ENCODE peak calls at places on chromosome 4, in seven cellular contexts. P, Y, D, R, Z, B and L are unnamed samples.

GRCh38 chr4:68599150-68599549 is 23.0 kb upstream of the UGT2B17 start:
- DNase-seq in Z (no peak), R (no peak), Y (no peak), D (no peak), P (no peak), B (no peak), L (no peak)

GRCh38 chr4:88503344-88503743 is 20.2 kb downstream of the PYURF start:
- DNase-seq in R (no peak), B (no peak), Y (no peak), D (no peak), P (no peak), Z (no peak), L (no peak)

GRCh38 chr4:48069026-48069425 is 52.5 kb downstream of the NIPAL1 start:
- DNase-seq in Z (no peak), D (no peak), Y (no peak), P (peak), R (no peak), B (no peak), L (no peak)

GRCh38 chr4:48804584-48805301 is 24.7 kb upstream of the FRYL start:
- DNase-seq in P (no peak), Z (no peak), B (no peak), D (no peak), Y (peak), R (no peak), L (no peak)

GRCh38 chr4:164753873-164754488 is at the start of gene SMIM31:
- DNase-seq in Y (no peak), Z (no peak), P (no peak), B (no peak), D (no peak), R (no peak), L (no peak)

GRCh38 chr4:25879991-25880641 is 17.3 kb upstream of the SEL1L3 start:
- DNase-seq in P (no peak), D (no peak), B (no peak), R (no peak), Y (peak), Z (no peak), L (peak)

GRCh38 chr4:187767158-187767557 is 228.4 kb upstream of the ZFP42 start:
- DNase-seq in Y (no peak), B (no peak), R (no peak), Z (no peak), D (no peak), P (no peak), L (no peak)

GRCh38 chr4:17013382-17014006 is 115.0 kb upstream of the LDB2 start:
- DNase-seq in D (no peak), R (no peak), B (no peak), Z (no peak), P (no peak), Y (no peak), L (peak)

GRCh38 chr4:21117771-21118170 is 417.5 kb downstream of the PACRGL start:
- DNase-seq in Y (no peak), R (no peak), B (no peak), D (no peak), P (no peak), Z (no peak), L (no peak)

GRCh38 chr4:2472187-2472586 is 3.3 kb downstream of the RNF4 start:
- DNase-seq in P (no peak), B (no peak), R (no peak), Y (peak), D (no peak), Z (no peak), L (no peak)

GRCh38 chr4:171279131-171279530 is 534.1 kb upstream of the GALNTL6 start:
- DNase-seq in B (no peak), Z (no peak), P (no peak), R (no peak), Y (no peak), D (no peak), L (no peak)

GRCh38 chr4:146443525-146443924 is 78.2 kb downstream of the SLC10A7 start:
- DNase-seq in D (no peak), Z (peak), P (no peak), B (no peak), Y (no peak), R (no peak), L (no peak)

GRCh38 chr4:76950052-76950845 is 697 bp downstream of the SEPTIN11 start:
- DNase-seq in B (peak), R (peak), D (no peak), P (peak), Z (peak), Y (peak), L (no peak)

GRCh38 chr4:124705393-124705792 is 7.1 kb downstream of the ANKRD50 start:
- DNase-seq in P (no peak), R (no peak), B (no peak), D (no peak), Z (no peak), Y (no peak), L (no peak)
- H3K4me3 ChIP-seq in P (no peak), R (no peak), B (no peak), D (no peak), Z (no peak), Y (no peak), L (no peak)

DNA sequence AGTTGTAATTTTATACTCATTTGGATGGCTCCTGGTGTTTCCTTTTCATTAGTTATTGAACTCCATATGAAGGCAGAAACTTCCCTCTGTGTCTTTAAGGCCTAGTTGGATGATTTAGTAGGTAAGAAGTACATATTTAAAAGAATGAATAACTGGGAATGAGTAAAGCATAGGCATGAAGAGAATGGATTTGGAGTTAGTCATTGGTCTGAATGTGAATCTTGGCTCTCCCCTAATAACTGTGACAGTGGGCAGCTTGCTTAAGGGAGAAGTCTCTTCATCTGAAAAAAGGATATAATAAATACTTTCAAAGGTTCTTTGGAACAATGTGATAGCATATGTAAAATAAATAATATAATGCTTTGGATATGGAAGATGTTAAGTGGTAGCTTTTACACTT is 13.2 kb downstream of the SNX25 start:
- DNase-seq in R (no peak), Y (peak), D (no peak), P (no peak), B (no peak), Z (no peak), L (no peak)
- H3K4me3 ChIP-seq in R (no peak), Y (no peak), D (no peak), P (no peak), B (no peak), Z (no peak), L (no peak)

DNA sequence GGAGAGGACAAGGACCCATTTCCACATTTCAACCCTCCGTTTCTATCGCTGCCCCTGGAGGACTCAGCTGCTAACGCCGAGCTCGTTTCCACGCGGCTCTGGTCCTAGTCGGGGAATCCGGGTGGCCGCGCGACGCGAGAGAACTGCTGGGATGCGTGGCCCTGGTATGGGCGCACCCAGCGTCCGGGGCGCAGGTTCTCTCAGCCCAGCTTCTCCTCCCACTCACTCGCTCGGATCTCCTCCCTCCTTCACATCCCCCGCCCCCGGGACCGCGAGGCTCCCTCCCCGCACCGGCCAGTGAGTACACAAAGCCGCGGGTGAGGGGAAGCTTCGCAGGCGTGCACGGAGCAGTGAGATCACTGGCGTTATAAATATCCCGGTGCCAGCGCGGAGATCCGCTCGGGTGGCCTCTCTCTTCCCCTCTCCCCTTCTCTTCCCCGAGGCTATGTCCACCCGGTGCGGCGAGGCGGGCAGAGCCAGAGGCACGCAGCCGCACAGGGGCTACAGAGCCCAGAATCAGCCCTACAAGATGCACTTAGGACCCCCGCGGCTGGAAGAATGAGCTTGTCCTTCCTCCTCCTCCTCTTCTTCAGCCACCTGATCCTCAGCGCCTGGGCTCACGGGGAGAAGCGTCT is at the start of gene FGF5:
- DNase-seq in B (peak), Y (peak), P (no peak), D (peak), R (peak), Z (peak), L (peak)
- H3K4me3 ChIP-seq in B (peak), Y (peak), P (no peak), D (peak), R (peak), Z (peak), L (peak)

GRCh38 chr4:4480685-4481393 is 61.0 kb downstream of the STX18 start:
- DNase-seq in Y (peak), D (no peak), P (no peak), B (no peak), Z (no peak), R (no peak), L (no peak)
- H3K4me3 ChIP-seq in Y (no peak), D (no peak), P (no peak), B (no peak), Z (no peak), R (no peak), L (no peak)

DNA sequence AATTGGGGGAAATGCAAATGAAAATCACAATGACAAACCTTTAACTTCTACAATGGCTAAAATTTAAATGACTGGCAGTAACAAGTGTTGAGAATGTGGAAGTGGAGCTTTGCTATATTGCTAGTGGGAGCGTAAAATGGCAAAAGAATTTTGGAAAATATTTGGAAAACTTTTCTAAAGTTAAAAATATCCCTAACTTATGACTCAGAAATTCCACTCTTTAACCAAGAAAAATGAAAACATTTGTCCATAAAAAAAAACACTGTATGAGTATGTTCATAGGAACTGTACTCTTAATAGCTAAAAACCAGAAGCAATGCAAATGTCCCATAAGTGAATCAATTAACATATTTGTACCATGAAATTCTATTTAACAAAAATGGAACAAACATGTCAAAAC is 3.6 kb downstream of the TBCK start:
- DNase-seq in P (no peak), B (no peak), Y (peak), D (no peak), R (no peak), Z (no peak), L (no peak)
- H3K4me3 ChIP-seq in P (no peak), B (no peak), Y (no peak), D (no peak), R (no peak), Z (no peak), L (no peak)